ENCODE peak calls at places on chromosome 1, in eight cellular contexts. S is epithelial cell of prostate; K is cerebellum; D is T1000; M is right cardiac atrium; B is NCI-H187; C is CD4-positive, CD25-positive, alpha-beta regulatory T cell; H is HEK293T. T is an unnamed sample.

GRCh38 chr1:202834771-202835547 is 24.2 kb downstream of the PCAT6 start:
- DNase-seq in S (no peak), K (no peak), D (no peak), M (no peak), B (no peak), C (no peak), H (no peak), T (no peak)

GRCh38 chr1:172450524-172450885 is 6.6 kb upstream of the PIGC start:
- DNase-seq in S (no peak), K (no peak), D (no peak), M (no peak), B (peak; percentile 73), C (peak; percentile 78), H (no peak), T (no peak)

GRCh38 chr1:34682452-34683223 is 72.2 kb upstream of the GJB5 start:
- DNase-seq in S (no peak), K (no peak), D (no peak), M (no peak), B (no peak), C (no peak), H (no peak), T (no peak)

GRCh38 chr1:46288485-46289133 is 14.8 kb downstream of the LRRC41 start:
- DNase-seq in S (peak; percentile 36), K (no peak), D (no peak), M (no peak), B (no peak), C (no peak), H (no peak), T (no peak)

GRCh38 chr1:228977307-228977706 is 242.0 kb downstream of the RHOU start:
- DNase-seq in S (no peak), K (no peak), D (no peak), M (no peak), B (no peak), C (no peak), H (no peak), T (no peak)

GRCh38 chr1:92210701-92211100 is 7.0 kb upstream of the C1orf146 start:
- DNase-seq in S (no peak), K (no peak), D (no peak), M (no peak), B (no peak), C (no peak), H (no peak), T (no peak)

GRCh38 chr1:6352138-6352563 is 41.4 kb downstream of the ACOT7 start:
- DNase-seq in S (no peak), K (no peak), D (no peak), M (peak; percentile 33), B (no peak), C (no peak), H (no peak), T (no peak)

GRCh38 chr1:17915511-17916205 is 160.5 kb downstream of the ACTL8 start:
- DNase-seq in S (no peak), K (no peak), D (no peak), M (no peak), B (no peak), C (no peak), H (no peak), T (no peak)

GRCh38 chr1:207218512-207219352 is 102.7 kb upstream of the CD55 start:
- DNase-seq in S (no peak), K (no peak), D (no peak), M (no peak), B (no peak), C (no peak), H (no peak), T (no peak)

GRCh38 chr1:53540604-53541262 is 81.5 kb downstream of the DMRTB1 start:
- DNase-seq in S (no peak), K (no peak), D (no peak), M (no peak), B (no peak), C (no peak), H (no peak), T (no peak)